ENCODE peak calls at places on chromosomes 3 and 15, in eight cellular contexts. One of them, this sample, is unnamed.

GRCh38 chr3:61725851-61726333 is 164.5 kb downstream of the PTPRG start:
- DNase-seq in G401: no peak
- DNase-seq in HCT116: peak
- DNase-seq in fibroblast of lung: peak
- DNase-seq in stimulated activated CD4-positive, alpha-beta T cell treated with anti-CD3 and anti-CD28 coated beads, Interleukin-2, amount 100 ng/mL, for 48 hours: no peak
- DNase-seq in neural progenitor cell: peak
- DNase-seq in H1: no peak
- DNase-seq in HuH-7.5: no peak
- DNase-seq in this sample: no peak

GRCh38 chr3:112734718-112735350 is 93.9 kb upstream of the CCDC80 start:
- DNase-seq in G401: peak
- DNase-seq in HCT116: peak
- DNase-seq in fibroblast of lung: peak
- DNase-seq in stimulated activated CD4-positive, alpha-beta T cell treated with anti-CD3 and anti-CD28 coated beads, Interleukin-2, amount 100 ng/mL, for 48 hours: peak
- DNase-seq in neural progenitor cell: peak
- DNase-seq in H1: peak
- DNase-seq in HuH-7.5: peak
- DNase-seq in this sample: peak

GRCh38 chr3:128784228-128784627 is 58.2 kb downstream of the RAB7A start:
- DNase-seq in G401: peak
- DNase-seq in HCT116: no peak
- DNase-seq in fibroblast of lung: no peak
- DNase-seq in stimulated activated CD4-positive, alpha-beta T cell treated with anti-CD3 and anti-CD28 coated beads, Interleukin-2, amount 100 ng/mL, for 48 hours: peak
- DNase-seq in neural progenitor cell: peak
- DNase-seq in H1: peak
- DNase-seq in HuH-7.5: no peak
- DNase-seq in this sample: no peak

GRCh38 chr3:119643528-119643927 is 16.9 kb downstream of the POPDC2 start:
- DNase-seq in G401: no peak
- DNase-seq in HCT116: peak
- DNase-seq in fibroblast of lung: peak
- DNase-seq in stimulated activated CD4-positive, alpha-beta T cell treated with anti-CD3 and anti-CD28 coated beads, Interleukin-2, amount 100 ng/mL, for 48 hours: no peak
- DNase-seq in neural progenitor cell: no peak
- DNase-seq in H1: no peak
- DNase-seq in HuH-7.5: no peak
- DNase-seq in this sample: no peak

GRCh38 chr15:94395626-94396025 is 164.3 kb downstream of the MCTP2 start:
- DNase-seq in G401: no peak
- DNase-seq in HCT116: no peak
- DNase-seq in fibroblast of lung: peak
- DNase-seq in stimulated activated CD4-positive, alpha-beta T cell treated with anti-CD3 and anti-CD28 coated beads, Interleukin-2, amount 100 ng/mL, for 48 hours: no peak
- DNase-seq in neural progenitor cell: no peak
- DNase-seq in H1: no peak
- DNase-seq in HuH-7.5: no peak
- DNase-seq in this sample: no peak

GRCh38 chr3:100197876-100198275 is 62.9 kb upstream of the TBC1D23 start:
- DNase-seq in G401: no peak
- DNase-seq in HCT116: no peak
- DNase-seq in fibroblast of lung: no peak
- DNase-seq in stimulated activated CD4-positive, alpha-beta T cell treated with anti-CD3 and anti-CD28 coated beads, Interleukin-2, amount 100 ng/mL, for 48 hours: no peak
- DNase-seq in neural progenitor cell: no peak
- DNase-seq in H1: no peak
- DNase-seq in HuH-7.5: no peak
- DNase-seq in this sample: no peak

GRCh38 chr3:53259427-53260259 is 3.8 kb upstream of the TKT start:
- DNase-seq in G401: no peak
- DNase-seq in HCT116: no peak
- DNase-seq in fibroblast of lung: peak
- DNase-seq in stimulated activated CD4-positive, alpha-beta T cell treated with anti-CD3 and anti-CD28 coated beads, Interleukin-2, amount 100 ng/mL, for 48 hours: no peak
- DNase-seq in neural progenitor cell: no peak
- DNase-seq in H1: no peak
- DNase-seq in HuH-7.5: no peak
- DNase-seq in this sample: no peak

GRCh38 chr3:45548724-45549123 is 45.8 kb upstream of the LIMD1 start:
- DNase-seq in G401: no peak
- DNase-seq in HCT116: no peak
- DNase-seq in fibroblast of lung: no peak
- DNase-seq in stimulated activated CD4-positive, alpha-beta T cell treated with anti-CD3 and anti-CD28 coated beads, Interleukin-2, amount 100 ng/mL, for 48 hours: no peak
- DNase-seq in neural progenitor cell: no peak
- DNase-seq in H1: no peak
- DNase-seq in HuH-7.5: no peak
- DNase-seq in this sample: no peak

GRCh38 chr3:100449214-100449613 is 43.2 kb upstream of the TMEM45A start:
- DNase-seq in G401: no peak
- DNase-seq in HCT116: no peak
- DNase-seq in fibroblast of lung: no peak
- DNase-seq in stimulated activated CD4-positive, alpha-beta T cell treated with anti-CD3 and anti-CD28 coated beads, Interleukin-2, amount 100 ng/mL, for 48 hours: no peak
- DNase-seq in neural progenitor cell: no peak
- DNase-seq in H1: no peak
- DNase-seq in HuH-7.5: no peak
- DNase-seq in this sample: no peak

GRCh38 chr15:89735773-89736172 is 15.3 kb downstream of the MESP1 start:
- DNase-seq in G401: no peak
- DNase-seq in HCT116: no peak
- DNase-seq in fibroblast of lung: no peak
- DNase-seq in stimulated activated CD4-positive, alpha-beta T cell treated with anti-CD3 and anti-CD28 coated beads, Interleukin-2, amount 100 ng/mL, for 48 hours: no peak
- DNase-seq in neural progenitor cell: no peak
- DNase-seq in H1: no peak
- DNase-seq in HuH-7.5: no peak
- DNase-seq in this sample: no peak

GRCh38 chr15:73686781-73687256 is 2.6 kb downstream of the CD276 start:
- DNase-seq in G401: no peak
- DNase-seq in HCT116: no peak
- DNase-seq in fibroblast of lung: peak
- DNase-seq in stimulated activated CD4-positive, alpha-beta T cell treated with anti-CD3 and anti-CD28 coated beads, Interleukin-2, amount 100 ng/mL, for 48 hours: no peak
- DNase-seq in neural progenitor cell: no peak
- DNase-seq in H1: no peak
- DNase-seq in HuH-7.5: no peak
- DNase-seq in this sample: no peak

GRCh38 chr3:18354706-18355105 is 70.4 kb downstream of the SATB1 start:
- DNase-seq in G401: no peak
- DNase-seq in HCT116: no peak
- DNase-seq in fibroblast of lung: peak
- DNase-seq in stimulated activated CD4-positive, alpha-beta T cell treated with anti-CD3 and anti-CD28 coated beads, Interleukin-2, amount 100 ng/mL, for 48 hours: no peak
- DNase-seq in neural progenitor cell: no peak
- DNase-seq in H1: no peak
- DNase-seq in HuH-7.5: no peak
- DNase-seq in this sample: no peak

GRCh38 chr15:55589297-55589696 is 1.2 kb upstream of the PYGO1 start:
- DNase-seq in G401: no peak
- DNase-seq in HCT116: no peak
- DNase-seq in fibroblast of lung: peak
- DNase-seq in stimulated activated CD4-positive, alpha-beta T cell treated with anti-CD3 and anti-CD28 coated beads, Interleukin-2, amount 100 ng/mL, for 48 hours: no peak
- DNase-seq in neural progenitor cell: no peak
- DNase-seq in H1: no peak
- DNase-seq in HuH-7.5: no peak
- DNase-seq in this sample: no peak

GRCh38 chr3:132606085-132606484 is 9.0 kb downstream of the ACKR4 start:
- DNase-seq in G401: no peak
- DNase-seq in HCT116: no peak
- DNase-seq in fibroblast of lung: peak
- DNase-seq in stimulated activated CD4-positive, alpha-beta T cell treated with anti-CD3 and anti-CD28 coated beads, Interleukin-2, amount 100 ng/mL, for 48 hours: no peak
- DNase-seq in neural progenitor cell: no peak
- DNase-seq in H1: no peak
- DNase-seq in HuH-7.5: no peak
- DNase-seq in this sample: no peak

GRCh38 chr3:50416736-50417636 is 57.7 kb upstream of the TMEM115 start:
- DNase-seq in G401: no peak
- DNase-seq in HCT116: no peak
- DNase-seq in fibroblast of lung: no peak
- DNase-seq in stimulated activated CD4-positive, alpha-beta T cell treated with anti-CD3 and anti-CD28 coated beads, Interleukin-2, amount 100 ng/mL, for 48 hours: no peak
- DNase-seq in neural progenitor cell: no peak
- DNase-seq in H1: no peak
- DNase-seq in HuH-7.5: no peak
- DNase-seq in this sample: no peak

GRCh38 chr3:11246663-11246970 is 25.6 kb upstream of the ATG7 start:
- DNase-seq in G401: no peak
- DNase-seq in HCT116: no peak
- DNase-seq in fibroblast of lung: no peak
- DNase-seq in stimulated activated CD4-positive, alpha-beta T cell treated with anti-CD3 and anti-CD28 coated beads, Interleukin-2, amount 100 ng/mL, for 48 hours: no peak
- DNase-seq in neural progenitor cell: no peak
- DNase-seq in H1: no peak
- DNase-seq in HuH-7.5: no peak
- DNase-seq in this sample: no peak

GRCh38 chr15:87619161-87619960 is 637.2 kb downstream of the NTRK3 start:
- DNase-seq in G401: no peak
- DNase-seq in HCT116: no peak
- DNase-seq in fibroblast of lung: peak
- DNase-seq in stimulated activated CD4-positive, alpha-beta T cell treated with anti-CD3 and anti-CD28 coated beads, Interleukin-2, amount 100 ng/mL, for 48 hours: no peak
- DNase-seq in neural progenitor cell: no peak
- DNase-seq in H1: no peak
- DNase-seq in HuH-7.5: no peak
- DNase-seq in this sample: no peak

GRCh38 chr3:9079674-9080073 is 116.4 kb upstream of the RAD18 start:
- DNase-seq in G401: no peak
- DNase-seq in HCT116: no peak
- DNase-seq in fibroblast of lung: no peak
- DNase-seq in stimulated activated CD4-positive, alpha-beta T cell treated with anti-CD3 and anti-CD28 coated beads, Interleukin-2, amount 100 ng/mL, for 48 hours: no peak
- DNase-seq in neural progenitor cell: no peak
- DNase-seq in H1: no peak
- DNase-seq in HuH-7.5: no peak
- DNase-seq in this sample: no peak

GRCh38 chr15:72229076-72229946 is 1.7 kb downstream of the PKM start:
- DNase-seq in G401: peak
- DNase-seq in HCT116: no peak
- DNase-seq in fibroblast of lung: peak
- DNase-seq in stimulated activated CD4-positive, alpha-beta T cell treated with anti-CD3 and anti-CD28 coated beads, Interleukin-2, amount 100 ng/mL, for 48 hours: no peak
- DNase-seq in neural progenitor cell: no peak
- DNase-seq in H1: no peak
- DNase-seq in HuH-7.5: no peak
- DNase-seq in this sample: no peak

This sample was measured in CD14-positive monocyte.